ENCODE peak calls at places on chromosome 15, in nine cellular contexts. One of them, this sample, is unnamed.
A peak's percentile ranks its signal among the peaks of the same experiment; 100 is the strongest.

GRCh38 chr15:48332642-48333034 is 1.4 kb downstream of the DUT start:
- DNase-seq in HCT116: no peak
- DNase-seq in heart left ventricle: no peak
- DNase-seq in foreskin fibroblast: no peak
- DNase-seq in AG09309: no peak
- DNase-seq in psoas muscle: no peak
- DNase-seq in PC-3: no peak
- DNase-seq in left lung: no peak
- DNase-seq in AG04450: no peak
- DNase-seq in this sample: no peak

GRCh38 chr15:58517682-58518525 is 86.1 kb downstream of the LIPC start:
- DNase-seq in HCT116: no peak
- DNase-seq in heart left ventricle: no peak
- DNase-seq in foreskin fibroblast: no peak
- DNase-seq in AG09309: no peak
- DNase-seq in psoas muscle: no peak
- DNase-seq in PC-3: no peak
- DNase-seq in left lung: no peak
- DNase-seq in AG04450: no peak
- DNase-seq in this sample: no peak

GRCh38 chr15:31469801-31470545 is 143.3 kb downstream of the KLF13 start:
- DNase-seq in HCT116: no peak
- DNase-seq in heart left ventricle: no peak
- DNase-seq in foreskin fibroblast: no peak
- DNase-seq in AG09309: no peak
- DNase-seq in psoas muscle: no peak
- DNase-seq in PC-3: no peak
- DNase-seq in left lung: no peak
- DNase-seq in AG04450: no peak
- DNase-seq in this sample: no peak

GRCh38 chr15:43071451-43071850 is 34.4 kb downstream of the UBR1 start:
- DNase-seq in HCT116: no peak
- DNase-seq in heart left ventricle: no peak
- DNase-seq in foreskin fibroblast: no peak
- DNase-seq in AG09309: no peak
- DNase-seq in psoas muscle: no peak
- DNase-seq in PC-3: no peak
- DNase-seq in left lung: no peak
- DNase-seq in AG04450: no peak
- DNase-seq in this sample: no peak

GRCh38 chr15:62769604-62770003 is 272.9 kb upstream of the TPM1 start:
- DNase-seq in HCT116: peak; percentile 47
- DNase-seq in heart left ventricle: no peak
- DNase-seq in foreskin fibroblast: peak; percentile 55
- DNase-seq in AG09309: peak; percentile 53
- DNase-seq in psoas muscle: no peak
- DNase-seq in PC-3: peak; percentile 81
- DNase-seq in left lung: no peak
- DNase-seq in AG04450: no peak
- DNase-seq in this sample: peak; percentile 85

GRCh38 chr15:92618121-92618520 is 37.5 kb downstream of the FAM174B start:
- DNase-seq in HCT116: no peak
- DNase-seq in heart left ventricle: no peak
- DNase-seq in foreskin fibroblast: no peak
- DNase-seq in AG09309: no peak
- DNase-seq in psoas muscle: no peak
- DNase-seq in PC-3: no peak
- DNase-seq in left lung: no peak
- DNase-seq in AG04450: no peak
- DNase-seq in this sample: no peak

GRCh38 chr15:35444557-35445204 is 101.3 kb downstream of the DPH6 start:
- DNase-seq in HCT116: peak; percentile 39
- DNase-seq in heart left ventricle: no peak
- DNase-seq in foreskin fibroblast: peak; percentile 30
- DNase-seq in AG09309: no peak
- DNase-seq in psoas muscle: no peak
- DNase-seq in PC-3: peak; percentile 76
- DNase-seq in left lung: no peak
- DNase-seq in AG04450: no peak
- DNase-seq in this sample: peak; percentile 61

GRCh38 chr15:81540909-81541308 is 166.9 kb upstream of the TMC3 start:
- DNase-seq in HCT116: no peak
- DNase-seq in heart left ventricle: no peak
- DNase-seq in foreskin fibroblast: no peak
- DNase-seq in AG09309: no peak
- DNase-seq in psoas muscle: no peak
- DNase-seq in PC-3: no peak
- DNase-seq in left lung: no peak
- DNase-seq in AG04450: no peak
- DNase-seq in this sample: no peak

GRCh38 chr15:34347951-34348638 is 5.0 kb downstream of the NUTM1 start:
- DNase-seq in HCT116: no peak
- DNase-seq in heart left ventricle: no peak
- DNase-seq in foreskin fibroblast: no peak
- DNase-seq in AG09309: no peak
- DNase-seq in psoas muscle: no peak
- DNase-seq in PC-3: no peak
- DNase-seq in left lung: no peak
- DNase-seq in AG04450: no peak
- DNase-seq in this sample: no peak

GRCh38 chr15:51132384-51133139 is 37.9 kb upstream of the TNFAIP8L3 start:
- DNase-seq in HCT116: peak; percentile 15
- DNase-seq in heart left ventricle: no peak
- DNase-seq in foreskin fibroblast: peak; percentile 98
- DNase-seq in AG09309: peak; percentile 96
- DNase-seq in psoas muscle: peak; percentile 46
- DNase-seq in PC-3: peak; percentile 43
- DNase-seq in left lung: no peak
- DNase-seq in AG04450: peak; percentile 81
- DNase-seq in this sample: peak; percentile 97

GRCh38 chr15:31459011-31459748 is 132.5 kb downstream of the KLF13 start:
- DNase-seq in HCT116: no peak
- DNase-seq in heart left ventricle: no peak
- DNase-seq in foreskin fibroblast: no peak
- DNase-seq in AG09309: no peak
- DNase-seq in psoas muscle: no peak
- DNase-seq in PC-3: no peak
- DNase-seq in left lung: no peak
- DNase-seq in AG04450: no peak
- DNase-seq in this sample: no peak

GRCh38 chr15:83848315-83849050 is 194.6 kb downstream of the ADAMTSL3 start:
- DNase-seq in HCT116: no peak
- DNase-seq in heart left ventricle: no peak
- DNase-seq in foreskin fibroblast: peak; percentile 88
- DNase-seq in AG09309: peak; percentile 58
- DNase-seq in psoas muscle: no peak
- DNase-seq in PC-3: peak; percentile 82
- DNase-seq in left lung: no peak
- DNase-seq in AG04450: peak; percentile 86
- DNase-seq in this sample: peak; percentile 67

GRCh38 chr15:71207141-71207540 is 91.9 kb downstream of the THSD4 start:
- DNase-seq in HCT116: no peak
- DNase-seq in heart left ventricle: no peak
- DNase-seq in foreskin fibroblast: no peak
- DNase-seq in AG09309: no peak
- DNase-seq in psoas muscle: no peak
- DNase-seq in PC-3: no peak
- DNase-seq in left lung: no peak
- DNase-seq in AG04450: no peak
- DNase-seq in this sample: no peak

GRCh38 chr15:85667491-85668424 is 127.0 kb downstream of the KLHL25 start:
- DNase-seq in HCT116: peak; percentile 48
- DNase-seq in heart left ventricle: no peak
- DNase-seq in foreskin fibroblast: peak; percentile 95
- DNase-seq in AG09309: peak; percentile 96
- DNase-seq in psoas muscle: no peak
- DNase-seq in PC-3: peak; percentile 83
- DNase-seq in left lung: no peak
- DNase-seq in AG04450: peak; percentile 95
- DNase-seq in this sample: peak; percentile 99
- TF ChIP-seq CTCF in HCT116: no peak
- TF ChIP-seq CTCF in heart left ventricle: no peak
- TF ChIP-seq CTCF in foreskin fibroblast: no peak
- TF ChIP-seq CTCF in AG09309: no peak
- TF ChIP-seq CTCF in psoas muscle: no peak
- TF ChIP-seq CTCF in PC-3: no peak
- TF ChIP-seq CTCF in left lung: no peak
- TF ChIP-seq CTCF in AG04450: no peak
- TF ChIP-seq CTCF in this sample: no peak

GRCh38 chr15:25478313-25478712 is 39.5 kb upstream of the UBE3A start:
- DNase-seq in HCT116: no peak
- DNase-seq in heart left ventricle: no peak
- DNase-seq in foreskin fibroblast: no peak
- DNase-seq in AG09309: no peak
- DNase-seq in psoas muscle: no peak
- DNase-seq in PC-3: no peak
- DNase-seq in left lung: no peak
- DNase-seq in AG04450: no peak
- DNase-seq in this sample: no peak

GRCh38 chr15:25477816-25478215 is 39.0 kb upstream of the UBE3A start:
- DNase-seq in HCT116: no peak
- DNase-seq in heart left ventricle: no peak
- DNase-seq in foreskin fibroblast: no peak
- DNase-seq in AG09309: no peak
- DNase-seq in psoas muscle: no peak
- DNase-seq in PC-3: no peak
- DNase-seq in left lung: no peak
- DNase-seq in AG04450: no peak
- DNase-seq in this sample: no peak

GRCh38 chr15:25486051-25486450 is 47.2 kb upstream of the UBE3A start:
- DNase-seq in HCT116: no peak
- DNase-seq in heart left ventricle: no peak
- DNase-seq in foreskin fibroblast: no peak
- DNase-seq in AG09309: no peak
- DNase-seq in psoas muscle: no peak
- DNase-seq in PC-3: no peak
- DNase-seq in left lung: no peak
- DNase-seq in AG04450: no peak
- DNase-seq in this sample: no peak

GRCh38 chr15:25481208-25481862 is 42.5 kb upstream of the UBE3A start:
- DNase-seq in HCT116: no peak
- DNase-seq in heart left ventricle: no peak
- DNase-seq in foreskin fibroblast: no peak
- DNase-seq in AG09309: no peak
- DNase-seq in psoas muscle: no peak
- DNase-seq in PC-3: peak; percentile 12
- DNase-seq in left lung: no peak
- DNase-seq in AG04450: no peak
- DNase-seq in this sample: no peak
- H3K4me3 ChIP-seq in HCT116: no peak overlapping the region
- H3K4me3 ChIP-seq in heart left ventricle: no peak overlapping the region
- H3K4me3 ChIP-seq in foreskin fibroblast: no peak overlapping the region
- H3K4me3 ChIP-seq in AG09309: no peak overlapping the region
- H3K4me3 ChIP-seq in psoas muscle: peak overlapping the region; percentile 27
- H3K4me3 ChIP-seq in PC-3: peak overlapping the region; percentile 55
- H3K4me3 ChIP-seq in left lung: no peak overlapping the region
- H3K4me3 ChIP-seq in AG04450: no peak overlapping the region
- H3K4me3 ChIP-seq in this sample: no peak overlapping the region

GRCh38 chr15:99673118-99673517 is 60.1 kb downstream of the LYSMD4 start:
- DNase-seq in HCT116: no peak
- DNase-seq in heart left ventricle: no peak
- DNase-seq in foreskin fibroblast: no peak
- DNase-seq in AG09309: no peak
- DNase-seq in psoas muscle: no peak
- DNase-seq in PC-3: no peak
- DNase-seq in left lung: no peak
- DNase-seq in AG04450: no peak
- DNase-seq in this sample: no peak

GRCh38 chr15:99674279-99674678 is 59.0 kb downstream of the LYSMD4 start:
- DNase-seq in HCT116: no peak
- DNase-seq in heart left ventricle: no peak
- DNase-seq in foreskin fibroblast: no peak
- DNase-seq in AG09309: no peak
- DNase-seq in psoas muscle: no peak
- DNase-seq in PC-3: no peak
- DNase-seq in left lung: no peak
- DNase-seq in AG04450: no peak
- DNase-seq in this sample: no peak

GRCh38 chr15:99683000-99683670 is 50.1 kb downstream of the LYSMD4 start:
- DNase-seq in HCT116: no peak
- DNase-seq in heart left ventricle: no peak
- DNase-seq in foreskin fibroblast: no peak
- DNase-seq in AG09309: no peak
- DNase-seq in psoas muscle: no peak
- DNase-seq in PC-3: no peak
- DNase-seq in left lung: no peak
- DNase-seq in AG04450: no peak
- DNase-seq in this sample: peak; percentile 43

GRCh38 chr15:99682455-99682854 is 50.8 kb downstream of the LYSMD4 start:
- DNase-seq in HCT116: no peak
- DNase-seq in heart left ventricle: no peak
- DNase-seq in foreskin fibroblast: peak; percentile 77
- DNase-seq in AG09309: peak; percentile 53
- DNase-seq in psoas muscle: no peak
- DNase-seq in PC-3: peak; percentile 47
- DNase-seq in left lung: no peak
- DNase-seq in AG04450: peak; percentile 69
- DNase-seq in this sample: peak; percentile 86

GRCh38 chr15:99677540-99678134 is 55.6 kb downstream of the LYSMD4 start:
- DNase-seq in HCT116: no peak
- DNase-seq in heart left ventricle: no peak
- DNase-seq in foreskin fibroblast: no peak
- DNase-seq in AG09309: no peak
- DNase-seq in psoas muscle: no peak
- DNase-seq in PC-3: no peak
- DNase-seq in left lung: no peak
- DNase-seq in AG04450: no peak
- DNase-seq in this sample: no peak
- TF ChIP-seq CTCF in HCT116: no peak
- TF ChIP-seq CTCF in heart left ventricle: no peak
- TF ChIP-seq CTCF in foreskin fibroblast: no peak
- TF ChIP-seq CTCF in AG09309: no peak
- TF ChIP-seq CTCF in psoas muscle: no peak
- TF ChIP-seq CTCF in PC-3: no peak
- TF ChIP-seq CTCF in left lung: no peak
- TF ChIP-seq CTCF in AG04450: no peak
- TF ChIP-seq CTCF in this sample: no peak

DNA sequence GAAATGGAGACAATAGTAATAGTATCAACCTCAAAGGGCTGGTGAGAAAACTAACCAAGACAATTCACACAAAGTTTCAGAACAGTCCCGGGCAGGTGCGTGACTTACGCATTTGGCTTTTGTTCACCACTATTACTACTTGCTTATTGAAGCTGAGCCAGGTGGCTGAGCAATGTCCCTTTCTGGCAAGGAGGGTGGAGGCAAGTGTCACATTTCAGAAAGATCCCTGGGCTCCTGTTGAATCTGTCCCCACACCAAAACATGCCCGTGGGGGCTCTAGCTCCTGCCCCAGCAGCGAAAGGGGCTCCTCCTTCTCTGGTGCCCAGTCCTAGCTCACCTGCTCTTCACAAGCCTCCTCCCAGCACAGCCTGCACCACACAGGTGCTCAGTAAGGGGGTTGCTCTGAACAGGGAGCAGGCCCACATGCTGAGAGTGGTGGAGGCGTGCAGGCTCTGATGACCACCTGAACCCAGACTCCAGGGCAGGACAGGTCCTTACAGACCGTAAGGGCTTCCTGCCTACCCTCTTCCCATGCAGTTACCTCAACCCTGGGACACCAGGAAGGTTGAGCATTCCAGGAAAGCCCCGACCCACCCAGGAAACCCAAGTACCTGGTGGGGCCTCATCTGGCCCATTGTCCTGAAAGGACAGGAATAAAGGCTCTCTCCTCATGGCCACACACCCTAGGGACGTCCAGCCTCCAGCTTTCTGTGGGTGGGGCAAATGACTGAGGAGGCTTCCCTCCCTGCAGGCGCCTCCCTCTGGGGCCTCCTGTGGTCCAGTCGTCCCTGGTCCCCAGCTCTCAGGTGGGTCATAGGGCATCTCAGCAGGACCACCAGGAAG is 32.6 kb downstream of the SEMA7A start:
- DNase-seq in HCT116: no peak
- DNase-seq in heart left ventricle: no peak
- DNase-seq in foreskin fibroblast: no peak
- DNase-seq in AG09309: no peak
- DNase-seq in psoas muscle: no peak
- DNase-seq in PC-3: peak; percentile 93
- DNase-seq in left lung: no peak
- DNase-seq in AG04450: no peak
- DNase-seq in this sample: peak; percentile 49
- H3K4me3 ChIP-seq in HCT116: peak overlapping the region; percentile 49
- H3K4me3 ChIP-seq in heart left ventricle: no peak overlapping the region
- H3K4me3 ChIP-seq in foreskin fibroblast: no peak overlapping the region
- H3K4me3 ChIP-seq in AG09309: no peak overlapping the region
- H3K4me3 ChIP-seq in psoas muscle: no peak overlapping the region
- H3K4me3 ChIP-seq in PC-3: no peak overlapping the region
- H3K4me3 ChIP-seq in left lung: no peak overlapping the region
- H3K4me3 ChIP-seq in AG04450: no peak overlapping the region
- H3K4me3 ChIP-seq in this sample: no peak overlapping the region

This sample was measured in astrocyte of the spinal cord.